ENCODE peak calls at places on chromosomes 16 and 17, in five cellular contexts. X, P, Y, Z and F are unnamed samples.
A peak's percentile ranks its signal among the peaks of the same experiment; 100 is the strongest.

GRCh38 chr17:4118095-4118743 is 24.6 kb downstream of the ZZEF1 start:
- DNase-seq in X (no peak), P (no peak), Y (no peak), Z (no peak), F (no peak)

GRCh38 chr16:79651363-79651762 is 50.8 kb upstream of the MAF start:
- DNase-seq in X (peak; percentile 39), P (peak; percentile 59), Y (peak; percentile 48), Z (peak; percentile 46), F (peak; percentile 77)

GRCh38 chr17:44187131-44187899 is 543 bp downstream of the TMUB2 start:
- DNase-seq in X (no peak), P (no peak), Y (no peak), Z (no peak), F (peak; percentile 88)

GRCh38 chr17:70622382-70623260 is 453.3 kb downstream of the KCNJ2 start:
- DNase-seq in X (peak; percentile 18), P (peak; percentile 42), Y (no peak), Z (no peak), F (no peak)

GRCh38 chr16:939311-939710 is 31.5 kb downstream of the LMF1 start:
- DNase-seq in X (no peak), P (no peak), Y (no peak), Z (no peak), F (no peak)

GRCh38 chr16:546909-547770 is 13.1 kb upstream of the PRR35 start:
- DNase-seq in X (peak; percentile 95), P (peak; percentile 78), Y (peak; percentile 86), Z (no peak), F (no peak)

GRCh38 chr16:31487720-31488629 is 5.1 kb downstream of the SLC5A2 start:
- DNase-seq in X (peak; percentile 47), P (peak; percentile 75), Y (peak; percentile 87), Z (no peak), F (peak; percentile 31)

GRCh38 chr17:31480067-31480466 is 88.6 kb downstream of the RAB11FIP4 start:
- DNase-seq in X (no peak), P (no peak), Y (no peak), Z (no peak), F (no peak)

GRCh38 chr17:50212121-50212843 is 10.9 kb upstream of the COL1A1 start:
- DNase-seq in X (peak; percentile 54), P (no peak), Y (no peak), Z (no peak), F (no peak)

GRCh38 chr16:17395849-17396480 is 74.8 kb downstream of the XYLT1 start:
- DNase-seq in X (peak; percentile 43), P (peak; percentile 49), Y (no peak), Z (peak; percentile 19), F (peak; percentile 76)

GRCh38 chr16:57042157-57043111 is 49.9 kb upstream of the CPNE2 start:
- DNase-seq in X (no peak), P (no peak), Y (no peak), Z (no peak), F (no peak)

GRCh38 chr16:85353013-85353412 is 240.7 kb upstream of the CIBAR2 start:
- DNase-seq in X (no peak), P (no peak), Y (no peak), Z (no peak), F (no peak)

GRCh38 chr16:21233521-21234150 is at the start of gene ANKS4B:
- DNase-seq in X (no peak), P (peak; percentile 29), Y (no peak), Z (no peak), F (no peak)

GRCh38 chr17:78995761-78996451 is 13.7 kb downstream of the CANT1 start:
- DNase-seq in X (peak; percentile 38), P (peak; percentile 87), Y (peak; percentile 91), Z (no peak), F (peak; percentile 82)

GRCh38 chr16:52563767-52564611 is 17.0 kb upstream of the TOX3 start:
- DNase-seq in X (no peak), P (no peak), Y (no peak), Z (no peak), F (no peak)

GRCh38 chr16:46857261-46857962 is 26.4 kb upstream of the C16orf87 start:
- DNase-seq in X (no peak), P (no peak), Y (no peak), Z (no peak), F (no peak)

GRCh38 chr17:82450357-82451106 is at the start of gene CYBC1:
- DNase-seq in X (peak; percentile 95), P (peak; percentile 96), Y (peak; percentile 96), Z (peak; percentile 61), F (peak; percentile 91)

GRCh38 chr16:77336637-77337036 is 98.2 kb downstream of the ADAMTS18 start:
- DNase-seq in X (no peak), P (no peak), Y (no peak), Z (no peak), F (no peak)

GRCh38 chr16:77660311-77660710 is 62.0 kb upstream of the NUDT7 start:
- DNase-seq in X (no peak), P (no peak), Y (no peak), Z (no peak), F (peak; percentile 86)

GRCh38 chr16:27426423-27427408 is 24.7 kb downstream of the IL21R start:
- DNase-seq in X (no peak), P (peak; percentile 26), Y (peak; percentile 66), Z (no peak), F (peak; percentile 84)

GRCh38 chr16:85695196-85696128 is 6.7 kb upstream of the GINS2 start:
- DNase-seq in X (no peak), P (no peak), Y (peak; percentile 40), Z (no peak), F (no peak)

GRCh38 chr17:64057701-64058263 is 37.3 kb upstream of the ICAM2 start:
- DNase-seq in X (no peak), P (no peak), Y (no peak), Z (no peak), F (no peak)

GRCh38 chr16:29899516-29900101 is at the start of gene SEZ6L2:
- DNase-seq in X (no peak), P (peak; percentile 89), Y (peak; percentile 83), Z (no peak), F (no peak)

GRCh38 chr17:44793885-44794698 is 35.3 kb downstream of the ADAM11 start:
- DNase-seq in X (no peak), P (no peak), Y (no peak), Z (no peak), F (peak; percentile 29)

GRCh38 chr17:78704594-78704993 is 77.5 kb downstream of the CYTH1 start:
- DNase-seq in X (no peak), P (peak; percentile 11), Y (no peak), Z (no peak), F (no peak)

GRCh38 chr17:41784207-41784744 is 2.2 kb downstream of the JUP start:
- DNase-seq in X (no peak), P (peak; percentile 66), Y (no peak), Z (no peak), F (no peak)

GRCh38 chr17:41787021-41787418 is 509 bp upstream of the JUP start:
- DNase-seq in X (no peak), P (no peak), Y (no peak), Z (no peak), F (no peak)

GRCh38 chr17:41786227-41787020 is at the start of gene JUP:
- DNase-seq in X (peak; percentile 100), P (peak; percentile 100), Y (peak; percentile 100), Z (peak; percentile 98), F (peak; percentile 100)

GRCh38 chr17:41785876-41786226 is 660 bp downstream of the JUP start:
- DNase-seq in X (peak; percentile 57), P (peak; percentile 84), Y (peak; percentile 91), Z (no peak), F (peak; percentile 95)

GRCh38 chr17:41785091-41785875 is 1.2 kb downstream of the JUP start:
- DNase-seq in X (peak; percentile 51), P (no peak), Y (no peak), Z (no peak), F (no peak)
- H3K4me3 ChIP-seq in X (peak overlapping the region; percentile 78), P (peak overlapping the region; percentile 76), Y (peak overlapping the region; percentile 91), Z (peak overlapping the region; percentile 71), F (peak overlapping the region; percentile 53)

DNA sequence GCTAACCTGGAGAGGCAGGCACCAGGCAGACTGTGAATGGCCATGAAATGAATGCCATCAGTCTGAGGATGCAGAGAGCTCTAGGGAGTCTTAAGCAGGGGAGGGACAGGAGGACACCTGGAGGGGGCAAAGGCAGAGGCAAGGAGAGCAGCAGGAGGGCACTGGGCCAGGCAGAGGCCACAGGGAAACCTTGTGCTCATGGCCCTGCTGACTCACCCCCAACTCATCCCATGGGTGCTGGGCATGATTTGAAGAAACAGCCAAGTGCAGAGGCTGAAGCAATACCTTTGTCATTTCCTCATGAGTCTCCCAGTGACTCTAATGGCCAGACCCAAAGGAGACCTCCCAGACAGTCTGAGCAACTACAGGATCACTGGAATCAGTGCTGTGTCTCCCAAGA is 141.4 kb downstream of the TMEM132E start:
- DNase-seq in X (no peak), P (no peak), Y (no peak), Z (no peak), F (no peak)
- TF ChIP-seq CTCF in X (no peak), P (no peak), Y (no peak), Z (no peak), F (no peak)

GRCh38 chr16:2016407-2016922 is 3.1 kb upstream of the NPW start:
- DNase-seq in X (no peak), P (no peak), Y (no peak), Z (no peak), F (no peak)
- H3K4me3 ChIP-seq in X (no peak overlapping the region), P (no peak overlapping the region), Y (no peak overlapping the region), Z (no peak overlapping the region), F (no peak overlapping the region)

GRCh38 chr17:38577244-38577643 is 28.5 kb downstream of the SRCIN1 start:
- DNase-seq in X (no peak), P (no peak), Y (no peak), Z (no peak), F (no peak)
- TF ChIP-seq CTCF in X (no peak), P (no peak), Y (no peak), Z (no peak), F (no peak)

DNA sequence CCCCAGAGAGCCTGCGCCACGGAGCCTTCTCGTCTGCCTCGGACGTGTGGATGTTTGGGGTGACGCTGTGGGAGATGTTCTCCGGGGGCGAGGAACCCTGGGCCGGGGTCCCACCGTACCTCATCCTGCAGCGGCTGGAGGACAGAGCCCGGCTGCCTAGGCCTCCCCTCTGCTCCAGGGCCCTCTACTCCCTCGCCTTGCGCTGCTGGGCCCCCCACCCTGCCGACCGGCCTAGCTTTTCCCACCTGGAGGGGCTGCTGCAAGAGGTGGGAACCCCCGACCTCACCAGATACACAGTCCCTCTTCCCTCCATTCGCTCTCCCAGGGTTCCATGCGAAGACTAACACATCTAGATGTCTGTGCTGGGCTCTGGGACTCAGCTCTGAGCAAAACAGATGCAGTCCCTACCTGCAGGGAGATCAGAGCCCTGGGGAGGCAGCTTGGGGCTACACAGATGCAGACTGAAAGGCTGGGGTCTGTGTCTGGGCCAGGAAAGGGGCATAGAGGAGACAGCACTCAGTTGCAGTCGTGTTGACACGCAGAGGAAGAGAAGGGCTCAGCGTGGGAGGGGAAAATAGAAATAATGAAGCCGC is 3.7 kb downstream of the TNK1 start:
- DNase-seq in X (no peak), P (no peak), Y (no peak), Z (no peak), F (no peak)
- H3K4me3 ChIP-seq in X (peak overlapping the region; percentile 20), P (peak overlapping the region; percentile 53), Y (no peak overlapping the region), Z (peak overlapping the region; percentile 65), F (no peak overlapping the region)

DNA sequence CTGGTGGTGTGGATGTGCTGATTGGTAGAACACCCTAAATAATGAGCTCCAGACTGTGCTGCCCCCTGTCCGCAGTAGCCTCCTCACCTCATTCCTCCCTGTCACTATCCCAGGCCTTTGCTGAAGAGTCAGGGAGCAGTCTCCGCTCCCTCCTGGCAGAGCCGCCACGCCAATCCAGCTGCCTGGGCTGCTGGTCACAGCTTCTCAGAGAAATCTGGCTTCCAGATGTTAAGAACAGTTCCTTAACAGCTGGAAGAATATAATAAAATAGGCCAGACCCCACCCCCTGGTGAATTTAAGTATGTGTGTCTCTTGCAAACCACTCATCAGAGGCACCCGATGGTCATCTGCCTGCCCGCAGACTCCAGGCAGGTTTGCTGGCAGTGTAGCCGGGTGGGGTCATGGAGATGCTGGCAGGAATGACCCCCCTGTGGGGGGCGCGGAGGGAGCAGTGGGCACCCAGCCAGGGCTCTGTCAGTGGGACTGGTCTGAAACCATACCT is 161.0 kb downstream of the CCDC182 start:
- DNase-seq in X (no peak), P (no peak), Y (no peak), Z (no peak), F (no peak)
- TF ChIP-seq CTCF in X (no peak), P (no peak), Y (no peak), Z (no peak), F (no peak)